ENCODE peak calls at places on chromosomes 5 and 9, in four cellular contexts. V is IMR-90, M is A549, O is GM12878. P is an unnamed sample.

GRCh38 chr5:43315262-43315661 is 2.0 kb upstream of the HMGCS1 start:
- DNase-seq in V (peak), O (no peak), M (peak), P (no peak)

GRCh38 chr9:89842267-89842768 is 237.5 kb downstream of the GADD45G start:
- DNase-seq in V (no peak), O (no peak), M (no peak), P (no peak)

GRCh38 chr5:100902406-100903035 is 561 bp downstream of the ST8SIA4 start:
- DNase-seq in M (peak), V (no peak), O (no peak), P (no peak)

GRCh38 chr5:66436721-66437120 is 159.5 kb upstream of the MAST4 start:
- DNase-seq in M (peak), O (no peak), V (no peak), P (no peak)

GRCh38 chr5:115375922-115376321 is 79.5 kb upstream of the CCDC112 start:
- DNase-seq in O (no peak), V (peak), M (no peak), P (no peak)

GRCh38 chr9:92100237-92100911 is 14.8 kb downstream of the SPTLC1 start:
- DNase-seq in M (peak), V (peak), O (no peak), P (no peak)

GRCh38 chr5:80153586-80154126 is 102.2 kb downstream of the SERINC5 start:
- DNase-seq in M (no peak), V (no peak), O (no peak), P (no peak)

GRCh38 chr5:55856511-55857246 is 5.5 kb downstream of the IL31RA start:
- DNase-seq in M (no peak), V (no peak), O (no peak), P (no peak)

GRCh38 chr5:14056039-14056438 is 87.1 kb upstream of the TRIO start:
- DNase-seq in O (no peak), V (no peak), M (no peak), P (no peak)

GRCh38 chr5:143648696-143649095 is 163.3 kb upstream of the HMHB1 start:
- DNase-seq in V (no peak), M (peak), O (no peak), P (peak)

GRCh38 chr5:108529381-108529780 is 147.5 kb upstream of the FBXL17 start:
- DNase-seq in M (no peak), O (no peak), V (peak), P (no peak)

GRCh38 chr5:36108758-36109245 is 42.1 kb upstream of the UGT3A2 start:
- DNase-seq in O (no peak), V (no peak), M (no peak), P (no peak)

GRCh38 chr9:116391306-116391900 is 237.8 kb downstream of the PAPPA start:
- DNase-seq in M (no peak), O (no peak), V (peak), P (no peak)

GRCh38 chr5:135308752-135309151 is 90.3 kb downstream of the MACROH2A1 start:
- DNase-seq in V (peak), O (no peak), M (peak), P (no peak)

GRCh38 chr9:110514861-110515260 is 64.7 kb downstream of the SVEP1 start:
- DNase-seq in O (no peak), M (no peak), V (no peak), P (no peak)

DNA sequence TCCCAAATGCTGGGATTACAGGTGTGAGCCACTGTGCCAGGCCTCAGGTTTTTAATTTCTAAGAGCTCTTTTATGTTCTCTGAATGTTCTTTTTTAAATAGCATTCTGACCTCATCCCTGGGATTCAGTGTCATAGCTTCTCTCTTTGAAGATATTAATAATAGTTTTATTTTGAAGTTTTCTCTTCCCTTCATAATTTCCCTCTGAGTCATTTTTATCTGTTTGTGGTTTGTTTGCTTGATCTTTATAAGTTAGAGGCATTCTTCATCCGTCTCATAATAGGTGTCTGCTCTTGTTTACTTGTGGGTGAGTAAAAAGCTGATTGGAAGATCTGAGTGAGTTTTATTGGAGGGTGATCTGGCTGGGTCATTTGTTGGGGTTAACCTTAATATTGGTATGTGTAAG is 12.5 kb upstream of the MAMDC2 start:
- DNase-seq in M (no peak), O (no peak), V (peak), P (no peak)
- TF ChIP-seq ELK1 in M (no peak), O (no peak), V (no peak), P (no peak)

GRCh38 chr5:138595396-138595795 is 20.2 kb upstream of the HSPA9 start:
- DNase-seq in V (no peak), M (no peak), O (no peak), P (no peak)
- TF ChIP-seq ELK1 in V (no peak), M (no peak), O (no peak), P (no peak)

GRCh38 chr5:16502866-16503265 is 37.3 kb upstream of the ZNF622 start:
- DNase-seq in V (peak), O (no peak), M (peak), P (no peak)
- TF ChIP-seq ELK1 in V (no peak), O (no peak), M (no peak), P (no peak)

DNA sequence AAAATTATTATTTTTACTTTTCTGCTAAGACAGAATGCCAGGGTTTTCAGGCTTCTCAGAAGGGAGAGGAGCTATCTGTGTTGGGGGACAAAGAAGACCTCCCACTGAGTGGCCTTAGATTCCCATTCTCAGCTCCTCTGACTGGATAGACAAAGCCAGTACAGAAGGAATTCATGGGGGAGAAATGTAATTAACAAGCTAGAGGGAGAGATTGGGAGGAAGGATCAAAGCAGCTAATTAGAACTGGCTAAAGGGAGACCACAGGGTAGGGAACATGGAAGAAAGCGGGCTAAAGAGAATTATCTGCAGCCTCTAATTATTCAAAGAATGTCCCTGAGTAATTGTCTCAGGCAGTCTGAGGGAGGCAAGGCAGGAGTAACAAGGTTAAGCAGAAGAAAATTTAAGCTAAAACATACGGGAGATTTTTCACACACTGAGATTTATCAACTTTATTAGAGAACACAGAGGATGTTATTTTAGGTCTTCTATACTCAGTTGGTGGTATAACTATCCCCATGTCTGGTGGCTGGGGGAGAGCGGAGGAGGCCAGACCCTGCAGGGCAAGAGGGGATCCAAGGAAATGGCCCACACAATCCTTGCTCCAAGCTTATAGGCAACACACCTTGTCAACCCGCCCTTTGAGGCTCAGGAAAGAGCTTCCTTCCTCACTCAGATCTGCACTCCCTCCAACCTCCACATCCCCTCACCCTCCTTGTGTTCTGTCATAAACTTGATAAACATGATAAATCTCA is 87.7 kb upstream of the LRRTM2 start:
- DNase-seq in V (no peak), O (no peak), M (no peak), P (no peak)
- TF ChIP-seq ELK1 in V (no peak), O (no peak), M (no peak), P (no peak)

GRCh38 chr9:2725929-2726328 is 8.6 kb downstream of the KCNV2 start:
- DNase-seq in V (no peak), M (no peak), O (no peak), P (no peak)

GRCh38 chr9:2723666-2724065 is 6.4 kb downstream of the KCNV2 start:
- DNase-seq in V (no peak), O (no peak), M (no peak), P (no peak)

GRCh38 chr9:2725126-2725525 is 7.8 kb downstream of the KCNV2 start:
- DNase-seq in M (no peak), V (no peak), O (no peak), P (no peak)

GRCh38 chr9:2720179-2720654 is 2.9 kb downstream of the KCNV2 start:
- DNase-seq in V (no peak), O (no peak), M (peak), P (no peak)

DNA sequence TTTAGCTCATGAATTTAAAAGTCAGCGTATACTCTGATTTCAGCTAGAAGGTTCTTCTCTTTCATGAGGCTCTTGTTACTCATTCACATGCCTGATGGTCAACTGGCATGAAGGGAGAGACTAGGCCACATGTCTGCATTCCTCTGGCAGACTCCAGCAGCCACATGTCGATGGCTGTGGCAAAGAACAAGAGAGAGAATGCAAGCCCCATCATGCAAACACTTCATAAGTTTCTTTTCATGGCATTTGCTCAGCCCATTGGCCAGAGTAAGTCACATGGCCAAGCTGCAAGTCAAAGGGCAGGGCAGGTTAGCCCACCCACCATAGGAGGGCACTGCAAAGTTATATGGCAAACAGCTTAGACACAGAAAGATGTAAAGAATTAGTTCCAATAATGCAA is 5.4 kb downstream of the KCNV2 start:
- DNase-seq in V (peak), M (no peak), O (no peak), P (no peak)
- TF ChIP-seq ELK1 in V (no peak), M (no peak), O (no peak), P (no peak)

DNA sequence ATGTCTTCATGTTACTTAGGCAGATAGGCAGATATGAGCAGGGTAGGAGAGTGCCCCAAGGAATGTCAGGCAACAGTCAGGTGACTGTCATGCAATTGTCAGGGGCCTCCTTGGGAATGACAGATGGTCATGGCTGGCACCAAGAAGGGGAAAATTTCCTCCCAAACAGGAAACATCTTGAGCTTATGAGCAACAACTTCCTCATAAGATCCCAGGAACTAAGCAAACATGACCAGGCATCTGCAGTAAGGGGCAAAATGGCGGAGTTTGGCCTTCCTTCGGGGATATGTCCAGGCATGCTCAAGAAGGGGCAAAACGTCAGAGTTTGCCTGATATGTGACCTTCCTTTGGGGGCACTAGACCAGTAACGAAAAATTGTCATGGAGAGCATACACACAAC is 591.8 kb downstream of the PDE4D start:
- DNase-seq in V (no peak), O (no peak), M (no peak), P (no peak)
- TF ChIP-seq ELK1 in V (no peak), O (no peak), M (no peak), P (no peak)

GRCh38 chr5:132510076-132510475 is 19.5 kb upstream of the IRF1 start:
- DNase-seq in O (no peak), V (peak), M (no peak), P (no peak)
- TF ChIP-seq ELK1 in O (no peak), V (no peak), M (no peak), P (no peak)

GRCh38 chr9:108634669-108635462 is 220.9 kb downstream of the ACTL7B start:
- DNase-seq in M (peak), V (no peak), O (no peak), P (no peak)
- TF ChIP-seq ELK1 in M (no peak), V (no peak), O (no peak), P (no peak)

P was measured in K562.